ENCODE peak calls at places on chromosome 18, in six cellular contexts. One of them, this sample, is unnamed.

GRCh38 chr18:354456-354855 is 86.6 kb upstream of the THOC1 start:
- DNase-seq in non-pigmented ciliary epithelial cell: no peak
- DNase-seq in NCI-H345: no peak
- DNase-seq in body of pancreas: no peak
- DNase-seq in WTC11: no peak
- DNase-seq in WERI-Rb-1: no peak
- DNase-seq in this sample: no peak

GRCh38 chr18:44036500-44036899 is 644.2 kb upstream of the SETBP1 start:
- DNase-seq in WTC11: peak
- DNase-seq in WERI-Rb-1: no peak
- DNase-seq in body of pancreas: peak
- DNase-seq in NCI-H345: peak
- DNase-seq in non-pigmented ciliary epithelial cell: no peak
- DNase-seq in this sample: peak

GRCh38 chr18:70169747-70170146 is 35.7 kb downstream of the RTTN start:
- DNase-seq in WERI-Rb-1: no peak
- DNase-seq in WTC11: no peak
- DNase-seq in non-pigmented ciliary epithelial cell: no peak
- DNase-seq in NCI-H345: no peak
- DNase-seq in body of pancreas: no peak
- DNase-seq in this sample: no peak

GRCh38 chr18:34870916-34871315 is 160.8 kb downstream of the DTNA start:
- DNase-seq in WTC11: no peak
- DNase-seq in WERI-Rb-1: peak
- DNase-seq in body of pancreas: no peak
- DNase-seq in NCI-H345: no peak
- DNase-seq in non-pigmented ciliary epithelial cell: no peak
- DNase-seq in this sample: no peak

GRCh38 chr18:75244914-75245313 is 34.3 kb downstream of the TSHZ1 start:
- DNase-seq in body of pancreas: no peak
- DNase-seq in NCI-H345: no peak
- DNase-seq in WTC11: no peak
- DNase-seq in non-pigmented ciliary epithelial cell: no peak
- DNase-seq in WERI-Rb-1: no peak
- DNase-seq in this sample: no peak

GRCh38 chr18:22459491-22459890 is 41.8 kb upstream of the CTAGE1 start:
- DNase-seq in NCI-H345: no peak
- DNase-seq in body of pancreas: no peak
- DNase-seq in WTC11: no peak
- DNase-seq in WERI-Rb-1: no peak
- DNase-seq in non-pigmented ciliary epithelial cell: no peak
- DNase-seq in this sample: no peak

GRCh38 chr18:688322-688721 is 24.1 kb downstream of the ENOSF1 start:
- DNase-seq in WTC11: no peak
- DNase-seq in body of pancreas: no peak
- DNase-seq in NCI-H345: peak
- DNase-seq in non-pigmented ciliary epithelial cell: no peak
- DNase-seq in WERI-Rb-1: no peak
- DNase-seq in this sample: no peak

GRCh38 chr18:11654736-11655604 is 34.1 kb upstream of the GNAL start:
- DNase-seq in body of pancreas: peak
- DNase-seq in non-pigmented ciliary epithelial cell: no peak
- DNase-seq in NCI-H345: peak
- DNase-seq in WTC11: peak
- DNase-seq in WERI-Rb-1: peak
- DNase-seq in this sample: peak

GRCh38 chr18:49621851-49622351 is 60.0 kb downstream of the LIPG start:
- DNase-seq in non-pigmented ciliary epithelial cell: no peak
- DNase-seq in WTC11: no peak
- DNase-seq in NCI-H345: no peak
- DNase-seq in body of pancreas: no peak
- DNase-seq in WERI-Rb-1: no peak
- DNase-seq in this sample: no peak

GRCh38 chr18:78679061-78679460 is 300.6 kb upstream of the SALL3 start:
- DNase-seq in WERI-Rb-1: no peak
- DNase-seq in non-pigmented ciliary epithelial cell: no peak
- DNase-seq in body of pancreas: no peak
- DNase-seq in WTC11: no peak
- DNase-seq in NCI-H345: no peak
- DNase-seq in this sample: no peak

GRCh38 chr18:79588636-79589481 is 90.7 kb upstream of the CTDP1 start:
- DNase-seq in non-pigmented ciliary epithelial cell: peak
- DNase-seq in WERI-Rb-1: no peak
- DNase-seq in body of pancreas: peak
- DNase-seq in NCI-H345: no peak
- DNase-seq in WTC11: peak
- DNase-seq in this sample: peak

GRCh38 chr18:55407774-55408535 is 180.0 kb downstream of the TCF4 start:
- DNase-seq in body of pancreas: no peak
- DNase-seq in NCI-H345: no peak
- DNase-seq in non-pigmented ciliary epithelial cell: no peak
- DNase-seq in WERI-Rb-1: no peak
- DNase-seq in WTC11: no peak
- DNase-seq in this sample: no peak

GRCh38 chr18:8489761-8490160 is 119.5 kb upstream of the RAB12 start:
- DNase-seq in non-pigmented ciliary epithelial cell: no peak
- DNase-seq in WTC11: no peak
- DNase-seq in WERI-Rb-1: no peak
- DNase-seq in NCI-H345: no peak
- DNase-seq in body of pancreas: no peak
- DNase-seq in this sample: no peak

GRCh38 chr18:48548404-48548771 is 9.6 kb downstream of the CTIF start:
- DNase-seq in non-pigmented ciliary epithelial cell: no peak
- DNase-seq in WERI-Rb-1: no peak
- DNase-seq in WTC11: no peak
- DNase-seq in body of pancreas: no peak
- DNase-seq in NCI-H345: no peak
- DNase-seq in this sample: no peak

GRCh38 chr18:21777814-21778213 is 37.2 kb downstream of the MIB1 start:
- DNase-seq in NCI-H345: no peak
- DNase-seq in non-pigmented ciliary epithelial cell: no peak
- DNase-seq in body of pancreas: no peak
- DNase-seq in WTC11: no peak
- DNase-seq in WERI-Rb-1: no peak
- DNase-seq in this sample: no peak

GRCh38 chr18:31553800-31554199 is 37.9 kb upstream of the TTR start:
- DNase-seq in WTC11: no peak
- DNase-seq in body of pancreas: no peak
- DNase-seq in WERI-Rb-1: no peak
- DNase-seq in non-pigmented ciliary epithelial cell: no peak
- DNase-seq in NCI-H345: no peak
- DNase-seq in this sample: no peak

GRCh38 chr18:47883771-47884413 is 46.6 kb downstream of the SMAD2 start:
- DNase-seq in WERI-Rb-1: no peak
- DNase-seq in non-pigmented ciliary epithelial cell: peak
- DNase-seq in NCI-H345: no peak
- DNase-seq in body of pancreas: peak
- DNase-seq in WTC11: no peak
- DNase-seq in this sample: no peak

GRCh38 chr18:28147674-28148171 is 29.2 kb downstream of the CDH2 start:
- DNase-seq in WTC11: no peak
- DNase-seq in body of pancreas: no peak
- DNase-seq in WERI-Rb-1: no peak
- DNase-seq in non-pigmented ciliary epithelial cell: peak
- DNase-seq in NCI-H345: no peak
- DNase-seq in this sample: no peak

GRCh38 chr18:5979971-5980457 is 84.7 kb upstream of the TMEM200C start:
- DNase-seq in WTC11: no peak
- DNase-seq in body of pancreas: no peak
- DNase-seq in WERI-Rb-1: no peak
- DNase-seq in non-pigmented ciliary epithelial cell: no peak
- DNase-seq in NCI-H345: no peak
- DNase-seq in this sample: no peak

GRCh38 chr18:68275616-68276015 is 439.3 kb downstream of the TMX3 start:
- DNase-seq in non-pigmented ciliary epithelial cell: peak
- DNase-seq in WERI-Rb-1: no peak
- DNase-seq in body of pancreas: no peak
- DNase-seq in NCI-H345: no peak
- DNase-seq in WTC11: no peak
- DNase-seq in this sample: no peak

GRCh38 chr18:75809392-75809791 is 381.9 kb upstream of the SMIM21 start:
- DNase-seq in non-pigmented ciliary epithelial cell: no peak
- DNase-seq in NCI-H345: no peak
- DNase-seq in WTC11: no peak
- DNase-seq in body of pancreas: no peak
- DNase-seq in WERI-Rb-1: no peak
- DNase-seq in this sample: no peak

GRCh38 chr18:10397004-10397403 is 57.4 kb upstream of the APCDD1 start:
- DNase-seq in WERI-Rb-1: no peak
- DNase-seq in non-pigmented ciliary epithelial cell: no peak
- DNase-seq in WTC11: no peak
- DNase-seq in body of pancreas: no peak
- DNase-seq in NCI-H345: no peak
- DNase-seq in this sample: no peak

GRCh38 chr18:61850756-61851155 is 42.1 kb downstream of the RNF152 start:
- DNase-seq in WTC11: no peak
- DNase-seq in body of pancreas: no peak
- DNase-seq in non-pigmented ciliary epithelial cell: no peak
- DNase-seq in NCI-H345: no peak
- DNase-seq in WERI-Rb-1: no peak
- DNase-seq in this sample: no peak

GRCh38 chr18:39241534-39241933 is 1675.9 kb upstream of the CELF4 start:
- DNase-seq in WERI-Rb-1: no peak
- DNase-seq in body of pancreas: no peak
- DNase-seq in WTC11: no peak
- DNase-seq in NCI-H345: no peak
- DNase-seq in non-pigmented ciliary epithelial cell: no peak
- DNase-seq in this sample: no peak

GRCh38 chr18:10787293-10787901 is 261.6 kb downstream of the NAPG start:
- DNase-seq in non-pigmented ciliary epithelial cell: peak
- DNase-seq in body of pancreas: peak
- DNase-seq in NCI-H345: peak
- DNase-seq in WERI-Rb-1: peak
- DNase-seq in WTC11: peak
- DNase-seq in this sample: peak

GRCh38 chr18:46174317-46175039 is 70.3 kb downstream of the HAUS1 start:
- DNase-seq in non-pigmented ciliary epithelial cell: no peak
- DNase-seq in body of pancreas: peak
- DNase-seq in NCI-H345: peak
- DNase-seq in WTC11: peak
- DNase-seq in WERI-Rb-1: peak
- DNase-seq in this sample: peak

GRCh38 chr18:52339891-52340371 is at the start of gene DCC:
- DNase-seq in body of pancreas: peak
- DNase-seq in NCI-H345: peak
- DNase-seq in WERI-Rb-1: peak
- DNase-seq in WTC11: peak
- DNase-seq in non-pigmented ciliary epithelial cell: no peak
- DNase-seq in this sample: peak

GRCh38 chr18:72700961-72701710 is 157.0 kb upstream of the CBLN2 start:
- DNase-seq in WTC11: no peak
- DNase-seq in non-pigmented ciliary epithelial cell: peak
- DNase-seq in body of pancreas: no peak
- DNase-seq in NCI-H345: peak
- DNase-seq in WERI-Rb-1: no peak
- DNase-seq in this sample: no peak

GRCh38 chr18:77035380-77035779 is 97.2 kb downstream of the MBP start:
- DNase-seq in non-pigmented ciliary epithelial cell: no peak
- DNase-seq in body of pancreas: no peak
- DNase-seq in NCI-H345: no peak
- DNase-seq in WERI-Rb-1: no peak
- DNase-seq in WTC11: no peak
- DNase-seq in this sample: no peak

GRCh38 chr18:61274561-61274960 is 58.7 kb upstream of the CDH20 start:
- DNase-seq in non-pigmented ciliary epithelial cell: no peak
- DNase-seq in NCI-H345: no peak
- DNase-seq in WTC11: no peak
- DNase-seq in WERI-Rb-1: no peak
- DNase-seq in body of pancreas: no peak
- DNase-seq in this sample: no peak

GRCh38 chr18:34633368-34633767 is 76.7 kb upstream of the DTNA start:
- DNase-seq in WERI-Rb-1: no peak
- DNase-seq in body of pancreas: no peak
- DNase-seq in NCI-H345: no peak
- DNase-seq in non-pigmented ciliary epithelial cell: no peak
- DNase-seq in WTC11: no peak
- DNase-seq in this sample: no peak

GRCh38 chr18:59823611-59824195 is 76.1 kb upstream of the PMAIP1 start:
- DNase-seq in non-pigmented ciliary epithelial cell: peak
- DNase-seq in WERI-Rb-1: peak
- DNase-seq in WTC11: peak
- DNase-seq in NCI-H345: peak
- DNase-seq in body of pancreas: peak
- DNase-seq in this sample: peak

GRCh38 chr18:58605027-58606020 is 23.6 kb downstream of the ALPK2 start:
- DNase-seq in NCI-H345: no peak
- DNase-seq in body of pancreas: no peak
- DNase-seq in WTC11: no peak
- DNase-seq in WERI-Rb-1: no peak
- DNase-seq in non-pigmented ciliary epithelial cell: peak
- DNase-seq in this sample: no peak

GRCh38 chr18:65567372-65567771 is 183.4 kb upstream of the CDH7 start:
- DNase-seq in non-pigmented ciliary epithelial cell: no peak
- DNase-seq in WERI-Rb-1: no peak
- DNase-seq in NCI-H345: peak
- DNase-seq in WTC11: no peak
- DNase-seq in body of pancreas: no peak
- DNase-seq in this sample: no peak

GRCh38 chr18:56702946-56703345 is 51.8 kb downstream of the WDR7 start:
- DNase-seq in body of pancreas: peak
- DNase-seq in WERI-Rb-1: peak
- DNase-seq in NCI-H345: peak
- DNase-seq in non-pigmented ciliary epithelial cell: no peak
- DNase-seq in WTC11: no peak
- DNase-seq in this sample: no peak

GRCh38 chr18:79877163-79878091 is 74.0 kb downstream of the SLC66A2 start:
- DNase-seq in NCI-H345: no peak
- DNase-seq in body of pancreas: no peak
- DNase-seq in WERI-Rb-1: peak
- DNase-seq in WTC11: no peak
- DNase-seq in non-pigmented ciliary epithelial cell: no peak
- DNase-seq in this sample: no peak

GRCh38 chr18:3869848-3870247 is 419.9 kb downstream of the TGIF1 start:
- DNase-seq in WERI-Rb-1: no peak
- DNase-seq in non-pigmented ciliary epithelial cell: no peak
- DNase-seq in body of pancreas: no peak
- DNase-seq in WTC11: no peak
- DNase-seq in NCI-H345: peak
- DNase-seq in this sample: no peak

GRCh38 chr18:22507055-22507454 is 89.3 kb upstream of the CTAGE1 start:
- DNase-seq in WTC11: no peak
- DNase-seq in body of pancreas: no peak
- DNase-seq in non-pigmented ciliary epithelial cell: no peak
- DNase-seq in NCI-H345: no peak
- DNase-seq in WERI-Rb-1: no peak
- DNase-seq in this sample: no peak